ENCODE peak calls at places on chromosomes 12 and 14, in six cellular contexts. One of them, this sample, is unnamed.
A peak's percentile ranks its signal among the peaks of the same experiment; 100 is the strongest.

GRCh38 chr12:56979628-56980027 is 22.2 kb upstream of the RDH16 start:
- DNase-seq in COR-L47: no peak
- DNase-seq in GM20000: no peak
- DNase-seq in activated naive CD8-positive, alpha-beta T cell treated with anti-CD3 and anti-CD28 coated beads, Interleukin-2, amount 50 U/mL, for 24 hours: no peak
- DNase-seq in PC-3: no peak
- DNase-seq in colonic mucosa: no peak
- DNase-seq in this sample: no peak

GRCh38 chr14:24428628-24429394 is 657 bp downstream of the CBLN3 start:
- DNase-seq in COR-L47: no peak
- DNase-seq in GM20000: no peak
- DNase-seq in activated naive CD8-positive, alpha-beta T cell treated with anti-CD3 and anti-CD28 coated beads, Interleukin-2, amount 50 U/mL, for 24 hours: no peak
- DNase-seq in PC-3: no peak
- DNase-seq in colonic mucosa: no peak
- DNase-seq in this sample: no peak

GRCh38 chr14:33954016-33954598 is 3.2 kb upstream of the EGLN3 start:
- DNase-seq in COR-L47: peak; percentile 35
- DNase-seq in GM20000: no peak
- DNase-seq in activated naive CD8-positive, alpha-beta T cell treated with anti-CD3 and anti-CD28 coated beads, Interleukin-2, amount 50 U/mL, for 24 hours: no peak
- DNase-seq in PC-3: no peak
- DNase-seq in colonic mucosa: no peak
- DNase-seq in this sample: no peak

GRCh38 chr14:100911665-100912316 is 8.3 kb upstream of the RTL1 start:
- DNase-seq in COR-L47: no peak
- DNase-seq in GM20000: no peak
- DNase-seq in activated naive CD8-positive, alpha-beta T cell treated with anti-CD3 and anti-CD28 coated beads, Interleukin-2, amount 50 U/mL, for 24 hours: no peak
- DNase-seq in PC-3: peak; percentile 71
- DNase-seq in colonic mucosa: no peak
- DNase-seq in this sample: no peak

GRCh38 chr14:67133595-67134441 is 55.4 kb upstream of the GARIN2 start:
- DNase-seq in COR-L47: no peak
- DNase-seq in GM20000: no peak
- DNase-seq in activated naive CD8-positive, alpha-beta T cell treated with anti-CD3 and anti-CD28 coated beads, Interleukin-2, amount 50 U/mL, for 24 hours: no peak
- DNase-seq in PC-3: no peak
- DNase-seq in colonic mucosa: no peak
- DNase-seq in this sample: no peak

GRCh38 chr14:68864301-68864810 is 71.5 kb upstream of the ZFP36L1 start:
- DNase-seq in COR-L47: no peak
- DNase-seq in GM20000: no peak
- DNase-seq in activated naive CD8-positive, alpha-beta T cell treated with anti-CD3 and anti-CD28 coated beads, Interleukin-2, amount 50 U/mL, for 24 hours: no peak
- DNase-seq in PC-3: no peak
- DNase-seq in colonic mucosa: no peak
- DNase-seq in this sample: no peak

GRCh38 chr12:79737875-79738718 is 47.3 kb upstream of the PAWR start:
- DNase-seq in COR-L47: peak; percentile 63
- DNase-seq in GM20000: peak; percentile 57
- DNase-seq in activated naive CD8-positive, alpha-beta T cell treated with anti-CD3 and anti-CD28 coated beads, Interleukin-2, amount 50 U/mL, for 24 hours: peak; percentile 12
- DNase-seq in PC-3: peak; percentile 89
- DNase-seq in colonic mucosa: peak; percentile 60
- DNase-seq in this sample: peak; percentile 78

GRCh38 chr14:36066636-36067035 is 109.9 kb downstream of the PTCSC3 start:
- DNase-seq in COR-L47: no peak
- DNase-seq in GM20000: no peak
- DNase-seq in activated naive CD8-positive, alpha-beta T cell treated with anti-CD3 and anti-CD28 coated beads, Interleukin-2, amount 50 U/mL, for 24 hours: no peak
- DNase-seq in PC-3: peak; percentile 36
- DNase-seq in colonic mucosa: no peak
- DNase-seq in this sample: no peak

GRCh38 chr12:15931590-15932053 is 20.5 kb downstream of the DERA start:
- DNase-seq in COR-L47: no peak
- DNase-seq in GM20000: no peak
- DNase-seq in activated naive CD8-positive, alpha-beta T cell treated with anti-CD3 and anti-CD28 coated beads, Interleukin-2, amount 50 U/mL, for 24 hours: no peak
- DNase-seq in PC-3: peak; percentile 15
- DNase-seq in colonic mucosa: no peak
- DNase-seq in this sample: peak; percentile 38

GRCh38 chr12:99706736-99707473 is 59.4 kb downstream of the GARIN6 start:
- DNase-seq in COR-L47: no peak
- DNase-seq in GM20000: no peak
- DNase-seq in activated naive CD8-positive, alpha-beta T cell treated with anti-CD3 and anti-CD28 coated beads, Interleukin-2, amount 50 U/mL, for 24 hours: no peak
- DNase-seq in PC-3: no peak
- DNase-seq in colonic mucosa: no peak
- DNase-seq in this sample: no peak

GRCh38 chr12:31000751-31001150 is 72.9 kb upstream of the DDX11 start:
- DNase-seq in COR-L47: no peak
- DNase-seq in GM20000: no peak
- DNase-seq in activated naive CD8-positive, alpha-beta T cell treated with anti-CD3 and anti-CD28 coated beads, Interleukin-2, amount 50 U/mL, for 24 hours: no peak
- DNase-seq in PC-3: peak; percentile 76
- DNase-seq in colonic mucosa: no peak
- DNase-seq in this sample: no peak

GRCh38 chr12:95440401-95440800 is 33.6 kb upstream of the METAP2 start:
- DNase-seq in COR-L47: no peak
- DNase-seq in GM20000: no peak
- DNase-seq in activated naive CD8-positive, alpha-beta T cell treated with anti-CD3 and anti-CD28 coated beads, Interleukin-2, amount 50 U/mL, for 24 hours: no peak
- DNase-seq in PC-3: no peak
- DNase-seq in colonic mucosa: no peak
- DNase-seq in this sample: no peak

GRCh38 chr12:9509464-9510166 is 98.1 kb downstream of the KLRB1 start:
- DNase-seq in COR-L47: no peak
- DNase-seq in GM20000: no peak
- DNase-seq in activated naive CD8-positive, alpha-beta T cell treated with anti-CD3 and anti-CD28 coated beads, Interleukin-2, amount 50 U/mL, for 24 hours: no peak
- DNase-seq in PC-3: no peak
- DNase-seq in colonic mucosa: no peak
- DNase-seq in this sample: no peak

GRCh38 chr12:10179871-10180270 is 1.0 kb downstream of the TMEM52B start:
- DNase-seq in COR-L47: no peak
- DNase-seq in GM20000: no peak
- DNase-seq in activated naive CD8-positive, alpha-beta T cell treated with anti-CD3 and anti-CD28 coated beads, Interleukin-2, amount 50 U/mL, for 24 hours: no peak
- DNase-seq in PC-3: peak; percentile 76
- DNase-seq in colonic mucosa: no peak
- DNase-seq in this sample: no peak

GRCh38 chr12:113641426-113641825 is 169.8 kb upstream of the LHX5 start:
- DNase-seq in COR-L47: no peak
- DNase-seq in GM20000: no peak
- DNase-seq in activated naive CD8-positive, alpha-beta T cell treated with anti-CD3 and anti-CD28 coated beads, Interleukin-2, amount 50 U/mL, for 24 hours: no peak
- DNase-seq in PC-3: no peak
- DNase-seq in colonic mucosa: no peak
- DNase-seq in this sample: no peak

GRCh38 chr12:128825845-128826244 is 2.1 kb upstream of the SLC15A4 start:
- DNase-seq in COR-L47: no peak
- DNase-seq in GM20000: no peak
- DNase-seq in activated naive CD8-positive, alpha-beta T cell treated with anti-CD3 and anti-CD28 coated beads, Interleukin-2, amount 50 U/mL, for 24 hours: no peak
- DNase-seq in PC-3: no peak
- DNase-seq in colonic mucosa: no peak
- DNase-seq in this sample: no peak

GRCh38 chr12:26658991-26659390 is 174.0 kb downstream of the ITPR2 start:
- DNase-seq in COR-L47: no peak
- DNase-seq in GM20000: no peak
- DNase-seq in activated naive CD8-positive, alpha-beta T cell treated with anti-CD3 and anti-CD28 coated beads, Interleukin-2, amount 50 U/mL, for 24 hours: no peak
- DNase-seq in PC-3: no peak
- DNase-seq in colonic mucosa: no peak
- DNase-seq in this sample: no peak

GRCh38 chr12:16165506-16165905 is 112.0 kb downstream of the SLC15A5 start:
- DNase-seq in COR-L47: peak; percentile 40
- DNase-seq in GM20000: peak; percentile 19
- DNase-seq in activated naive CD8-positive, alpha-beta T cell treated with anti-CD3 and anti-CD28 coated beads, Interleukin-2, amount 50 U/mL, for 24 hours: no peak
- DNase-seq in PC-3: peak; percentile 58
- DNase-seq in colonic mucosa: peak; percentile 45
- DNase-seq in this sample: peak; percentile 15

GRCh38 chr12:116774020-116774419 is 35.9 kb downstream of the RNFT2 start:
- DNase-seq in COR-L47: no peak
- DNase-seq in GM20000: no peak
- DNase-seq in activated naive CD8-positive, alpha-beta T cell treated with anti-CD3 and anti-CD28 coated beads, Interleukin-2, amount 50 U/mL, for 24 hours: no peak
- DNase-seq in PC-3: no peak
- DNase-seq in colonic mucosa: no peak
- DNase-seq in this sample: no peak

GRCh38 chr12:1350055-1350933 is 244.1 kb downstream of the FBXL14 start:
- DNase-seq in COR-L47: no peak
- DNase-seq in GM20000: no peak
- DNase-seq in activated naive CD8-positive, alpha-beta T cell treated with anti-CD3 and anti-CD28 coated beads, Interleukin-2, amount 50 U/mL, for 24 hours: no peak
- DNase-seq in PC-3: peak; percentile 88
- DNase-seq in colonic mucosa: peak; percentile 40
- DNase-seq in this sample: no peak

GRCh38 chr12:106840217-106840616 is 65.7 kb downstream of the RIC8B start:
- DNase-seq in COR-L47: peak; percentile 90
- DNase-seq in GM20000: no peak
- DNase-seq in activated naive CD8-positive, alpha-beta T cell treated with anti-CD3 and anti-CD28 coated beads, Interleukin-2, amount 50 U/mL, for 24 hours: no peak
- DNase-seq in PC-3: peak; percentile 50
- DNase-seq in colonic mucosa: no peak
- DNase-seq in this sample: no peak

GRCh38 chr12:56461235-56462159 is 6.9 kb upstream of the SPRYD4 start:
- DNase-seq in COR-L47: no peak
- DNase-seq in GM20000: no peak
- DNase-seq in activated naive CD8-positive, alpha-beta T cell treated with anti-CD3 and anti-CD28 coated beads, Interleukin-2, amount 50 U/mL, for 24 hours: no peak
- DNase-seq in PC-3: peak; percentile 65
- DNase-seq in colonic mucosa: no peak
- DNase-seq in this sample: no peak

GRCh38 chr12:48021485-48022179 is 17.4 kb upstream of the COL2A1 start:
- DNase-seq in COR-L47: peak; percentile 23
- DNase-seq in GM20000: no peak
- DNase-seq in activated naive CD8-positive, alpha-beta T cell treated with anti-CD3 and anti-CD28 coated beads, Interleukin-2, amount 50 U/mL, for 24 hours: no peak
- DNase-seq in PC-3: peak; percentile 98
- DNase-seq in colonic mucosa: peak; percentile 56
- DNase-seq in this sample: no peak

GRCh38 chr14:54299393-54300363 is 97.1 kb upstream of the CDKN3 start:
- DNase-seq in COR-L47: no peak
- DNase-seq in GM20000: no peak
- DNase-seq in activated naive CD8-positive, alpha-beta T cell treated with anti-CD3 and anti-CD28 coated beads, Interleukin-2, amount 50 U/mL, for 24 hours: no peak
- DNase-seq in PC-3: no peak
- DNase-seq in colonic mucosa: no peak
- DNase-seq in this sample: no peak

This sample was measured in GM12865.